ENCODE peak calls at places on chromosomes 12 and 14, in nine cellular contexts. W, K, J, P, X, I, B, U and A are unnamed samples.

GRCh38 chr12:68622250-68622649 is 11.6 kb downstream of the RAP1B start:
- DNase-seq in W (no peak), K (no peak), J (no peak), P (no peak), X (no peak), I (no peak), B (no peak), U (no peak), A (no peak)

GRCh38 chr14:100067971-100068959 is 3.0 kb downstream of the EVL start:
- DNase-seq in W (peak; percentile 61), K (no peak), J (peak; percentile 42), P (no peak), X (no peak), I (peak; percentile 66), B (no peak), U (peak; percentile 37), A (no peak)

GRCh38 chr14:72049462-72049861 is 117.2 kb downstream of the RGS6 start:
- DNase-seq in W (no peak), K (no peak), J (no peak), P (no peak), X (no peak), I (no peak), B (no peak), U (no peak), A (no peak)

GRCh38 chr14:24232645-24233537 is at the start of gene GMPR2:
- DNase-seq in W (no peak), K (no peak), J (no peak), P (peak; percentile 37), X (peak; percentile 83), I (no peak), B (no peak), U (no peak), A (no peak)

GRCh38 chr14:60589442-60589841 is 59.8 kb downstream of the SIX1 start:
- DNase-seq in W (no peak), K (no peak), J (no peak), P (no peak), X (no peak), I (no peak), B (no peak), U (no peak), A (no peak)

GRCh38 chr12:11651785-11652184 is 2.3 kb downstream of the ETV6 start:
- DNase-seq in W (no peak), K (no peak), J (no peak), P (no peak), X (no peak), I (peak; percentile 27), B (no peak), U (no peak), A (no peak)

GRCh38 chr12:52223411-52224039 is 9.5 kb upstream of the KRT7 start:
- DNase-seq in W (no peak), K (no peak), J (no peak), P (no peak), X (no peak), I (no peak), B (no peak), U (no peak), A (no peak)

GRCh38 chr12:106302401-106303201 is at the start of gene TCP11L2:
- DNase-seq in W (peak; percentile 94), K (peak; percentile 86), J (peak; percentile 93), P (peak; percentile 72), X (peak; percentile 85), I (peak; percentile 92), B (peak; percentile 83), U (peak; percentile 90), A (peak; percentile 94)

GRCh38 chr14:82855912-82856381 is 1322.3 kb upstream of the SEL1L start:
- DNase-seq in W (no peak), K (no peak), J (no peak), P (peak; percentile 16), X (no peak), I (no peak), B (no peak), U (no peak), A (no peak)

GRCh38 chr12:116565963-116566362 is 6.8 kb downstream of the MAP1LC3B2 start:
- DNase-seq in W (no peak), K (no peak), J (no peak), P (no peak), X (no peak), I (no peak), B (no peak), U (no peak), A (no peak)

GRCh38 chr12:47752552-47752951 is 6.1 kb downstream of the RAPGEF3 start:
- DNase-seq in W (no peak), K (no peak), J (no peak), P (no peak), X (no peak), I (no peak), B (no peak), U (no peak), A (no peak)

GRCh38 chr14:59728294-59728693 is 142.3 kb downstream of the RTN1 start:
- DNase-seq in W (no peak), K (no peak), J (no peak), P (no peak), X (peak; percentile 91), I (no peak), B (no peak), U (no peak), A (no peak)

GRCh38 chr14:38197001-38197760 is 10.5 kb upstream of the SSTR1 start:
- DNase-seq in W (no peak), K (no peak), J (no peak), P (no peak), X (no peak), I (no peak), B (no peak), U (no peak), A (no peak)

GRCh38 chr12:122527478-122527944 is 462 bp downstream of the KNTC1 start:
- DNase-seq in W (peak; percentile 31), K (no peak), J (no peak), P (no peak), X (no peak), I (peak; percentile 20), B (no peak), U (no peak), A (no peak)

GRCh38 chr14:74591899-74592298 is 20.1 kb downstream of the LTBP2 start:
- DNase-seq in W (no peak), K (no peak), J (no peak), P (no peak), X (no peak), I (no peak), B (no peak), U (no peak), A (no peak)

GRCh38 chr12:54048694-54049093 is 4.9 kb upstream of the HOXC4 start:
- DNase-seq in W (no peak), K (no peak), J (no peak), P (no peak), X (no peak), I (no peak), B (no peak), U (no peak), A (no peak)

GRCh38 chr14:55710506-55711041 is 130.6 kb downstream of the KTN1 start:
- DNase-seq in W (no peak), K (no peak), J (no peak), P (no peak), X (no peak), I (no peak), B (no peak), U (no peak), A (no peak)

GRCh38 chr12:91053951-91054715 is 3.7 kb downstream of the KERA start:
- DNase-seq in W (peak; percentile 4), K (no peak), J (no peak), P (no peak), X (peak; percentile 39), I (peak; percentile 7), B (no peak), U (no peak), A (no peak)

GRCh38 chr12:102479984-102480383 is 379 bp downstream of the IGF1 start:
- DNase-seq in W (no peak), K (no peak), J (no peak), P (no peak), X (no peak), I (no peak), B (no peak), U (no peak), A (no peak)

GRCh38 chr12:559208-559905 is 99.6 kb downstream of the B4GALNT3 start:
- DNase-seq in W (no peak), K (no peak), J (no peak), P (no peak), X (no peak), I (no peak), B (no peak), U (no peak), A (peak; percentile 86)

GRCh38 chr14:35993512-35993960 is 167.4 kb downstream of the BRMS1L start:
- DNase-seq in W (no peak), K (no peak), J (no peak), P (no peak), X (no peak), I (no peak), B (no peak), U (no peak), A (no peak)

GRCh38 chr14:48325486-48325885 is 650.1 kb upstream of the MDGA2 start:
- DNase-seq in W (no peak), K (no peak), J (no peak), P (no peak), X (no peak), I (no peak), B (no peak), U (no peak), A (no peak)

GRCh38 chr12:10174986-10175614 is 3.2 kb upstream of the OLR1 start:
- DNase-seq in W (no peak), K (no peak), J (no peak), P (no peak), X (no peak), I (no peak), B (no peak), U (peak; percentile 1), A (no peak)

GRCh38 chr14:70789361-70789760 is 20.0 kb downstream of the MAP3K9 start:
- DNase-seq in W (peak; percentile 26), K (no peak), J (no peak), P (no peak), X (peak; percentile 34), I (no peak), B (no peak), U (no peak), A (no peak)